ENCODE peak calls at places on chromosomes 3 and 15, in four cellular contexts. B, Y, S and L are unnamed samples.

GRCh38 chr15:84911879-84912660 is 27.6 kb downstream of the SLC28A1 start:
- DNase-seq in B (no peak), Y (no peak), S (no peak), L (peak; percentile 88)

GRCh38 chr3:104582092-104582491 is 784.6 kb upstream of the ALCAM start:
- DNase-seq in S (no peak), B (no peak), Y (no peak), L (no peak)

GRCh38 chr3:69090021-69090420 is 5.3 kb downstream of the ARL6IP5 start:
- DNase-seq in B (no peak), Y (no peak), S (no peak), L (peak; percentile 48)

GRCh38 chr3:72797773-72798543 is 50.3 kb downstream of the SHQ1 start:
- DNase-seq in Y (no peak), S (no peak), B (no peak), L (peak; percentile 65)

GRCh38 chr15:74438696-74439316 is 5.0 kb upstream of the SEMA7A start:
- DNase-seq in B (peak; percentile 80), S (peak; percentile 80), Y (peak; percentile 62), L (peak; percentile 82)

GRCh38 chr15:78033864-78034263 is 43.6 kb downstream of the TBC1D2B start:
- DNase-seq in Y (no peak), S (no peak), B (no peak), L (no peak)

GRCh38 chr3:39234705-39235104 is 42.3 kb upstream of the XIRP1 start:
- DNase-seq in S (no peak), B (no peak), Y (no peak), L (no peak)

GRCh38 chr3:188788621-188789081 is 383.1 kb upstream of the TPRG1 start:
- DNase-seq in Y (no peak), S (no peak), B (no peak), L (peak; percentile 19)

GRCh38 chr15:68380456-68380855 is 51.5 kb downstream of the ITGA11 start:
- DNase-seq in B (peak; percentile 32), S (peak; percentile 14), Y (no peak), L (no peak)
- H2BK12ac ChIP-seq in B (no peak overlapping the region), S (no peak overlapping the region), Y (no peak overlapping the region), L (no peak overlapping the region)

GRCh38 chr15:95160316-95160715 is 929.0 kb downstream of the MCTP2 start:
- DNase-seq in Y (no peak), B (no peak), S (no peak), L (no peak)
- H2BK120ac ChIP-seq in Y (no peak overlapping the region), B (no peak overlapping the region), S (no peak overlapping the region), L (no peak overlapping the region)

GRCh38 chr15:29106116-29106515 is 163.5 kb downstream of the NSMCE3 start:
- DNase-seq in Y (no peak), B (no peak), S (no peak), L (no peak)

GRCh38 chr15:29107971-29108645 is 161.5 kb downstream of the NSMCE3 start:
- DNase-seq in Y (no peak), B (no peak), S (no peak), L (no peak)

GRCh38 chr15:29107291-29107890 is 162.2 kb downstream of the NSMCE3 start:
- DNase-seq in Y (no peak), B (no peak), S (no peak), L (no peak)

GRCh38 chr15:29105151-29105785 is 164.4 kb downstream of the NSMCE3 start:
- DNase-seq in S (no peak), Y (no peak), B (no peak), L (no peak)

DNA sequence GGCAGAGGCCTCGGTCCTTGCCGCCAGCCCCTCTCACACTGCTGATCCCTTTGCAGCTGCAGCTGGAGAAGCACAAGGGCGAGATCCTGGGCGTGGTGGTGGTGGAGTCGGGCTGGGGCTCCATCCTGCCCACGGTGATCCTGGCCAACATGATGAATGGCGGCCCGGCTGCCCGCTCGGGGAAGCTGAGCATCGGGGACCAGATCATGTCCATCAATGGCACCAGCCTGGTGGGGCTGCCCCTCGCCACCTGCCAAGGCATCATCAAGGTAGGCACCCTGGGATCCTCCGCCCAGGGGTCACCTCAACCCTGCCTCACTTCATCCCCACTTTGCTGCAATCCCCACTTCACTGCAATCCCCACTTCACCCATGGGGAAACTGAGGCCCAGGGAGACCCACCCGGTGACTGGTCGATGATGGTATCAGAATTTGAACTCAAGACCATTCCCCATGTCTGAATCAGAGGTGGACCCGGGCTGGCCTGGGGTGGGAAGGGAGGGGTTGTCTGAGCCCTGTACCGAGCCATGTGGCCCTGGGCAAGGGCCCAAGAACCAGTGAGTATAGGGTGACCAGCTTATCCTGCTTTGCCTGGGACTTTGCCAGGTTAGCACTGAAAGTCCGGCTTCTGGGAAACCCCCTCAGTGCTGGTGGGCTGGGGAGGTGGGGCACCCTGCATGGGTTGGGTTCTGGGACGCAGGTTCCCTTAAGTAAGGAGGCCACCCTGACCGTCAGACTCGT is 162.9 kb downstream of the NSMCE3 start:
- DNase-seq in S (no peak), Y (no peak), B (no peak), L (no peak)
- H3K18ac ChIP-seq in S (no peak overlapping the region), Y (peak overlapping the region; percentile 72), B (no peak overlapping the region), L (no peak overlapping the region)

DNA sequence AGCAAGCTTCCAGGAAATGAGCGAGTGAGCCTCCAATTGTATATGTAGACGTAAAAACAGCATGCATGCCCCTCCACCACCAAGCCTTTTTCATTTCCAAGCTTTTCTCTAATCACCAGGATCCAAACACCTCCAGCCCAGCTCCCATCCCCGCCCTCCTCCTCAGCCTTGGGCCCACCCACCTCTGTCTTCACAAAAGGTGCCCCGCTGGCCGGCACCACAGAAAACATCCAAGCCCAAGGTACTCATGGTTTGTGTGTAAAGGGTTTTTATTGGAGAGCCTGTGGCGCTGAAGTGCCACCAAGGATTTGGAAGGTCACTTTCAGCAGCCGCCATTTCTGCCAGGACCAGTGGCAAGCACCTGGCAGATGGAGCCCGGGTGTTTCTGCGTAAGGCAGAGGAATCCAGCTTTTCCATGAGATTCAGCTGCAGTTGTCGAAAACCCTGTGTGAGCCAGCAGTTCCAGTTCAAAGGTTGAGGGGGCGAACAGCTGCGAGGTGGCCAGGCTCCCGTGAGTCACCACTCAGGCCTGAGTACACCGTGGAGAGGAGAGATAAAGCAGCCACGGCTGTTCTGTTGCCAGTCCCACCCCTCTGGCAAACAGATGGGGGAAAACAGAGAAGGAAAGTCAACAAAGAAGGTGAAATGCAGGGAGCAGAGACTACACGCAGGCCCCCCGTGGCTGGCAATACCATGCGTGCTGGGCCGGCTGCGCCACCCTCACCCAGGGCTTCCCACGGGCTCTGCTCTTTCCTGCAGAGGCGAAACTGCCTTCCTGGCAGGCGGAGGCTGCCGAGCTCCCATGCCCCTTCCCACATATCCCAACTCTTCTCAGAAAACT is 38.2 kb downstream of the FAM174B start:
- DNase-seq in B (no peak), Y (no peak), S (no peak), L (peak; percentile 71)
- H2BK12ac ChIP-seq in B (no peak overlapping the region), Y (no peak overlapping the region), S (no peak overlapping the region), L (peak overlapping the region; percentile 26)

GRCh38 chr3:171023566-171023965 is 3.0 kb downstream of the SLC2A2 start:
- DNase-seq in B (no peak), S (no peak), Y (no peak), L (no peak)

GRCh38 chr3:171028779-171029232 is 2.3 kb upstream of the SLC2A2 start:
- DNase-seq in Y (no peak), B (no peak), S (no peak), L (peak; percentile 51)

GRCh38 chr3:171021377-171021776 is 5.1 kb downstream of the SLC2A2 start:
- DNase-seq in S (no peak), Y (no peak), B (no peak), L (no peak)

GRCh38 chr3:171028025-171028778 is 1.7 kb upstream of the SLC2A2 start:
- DNase-seq in Y (peak; percentile 15), B (peak; percentile 77), S (peak; percentile 81), L (peak; percentile 76)

DNA sequence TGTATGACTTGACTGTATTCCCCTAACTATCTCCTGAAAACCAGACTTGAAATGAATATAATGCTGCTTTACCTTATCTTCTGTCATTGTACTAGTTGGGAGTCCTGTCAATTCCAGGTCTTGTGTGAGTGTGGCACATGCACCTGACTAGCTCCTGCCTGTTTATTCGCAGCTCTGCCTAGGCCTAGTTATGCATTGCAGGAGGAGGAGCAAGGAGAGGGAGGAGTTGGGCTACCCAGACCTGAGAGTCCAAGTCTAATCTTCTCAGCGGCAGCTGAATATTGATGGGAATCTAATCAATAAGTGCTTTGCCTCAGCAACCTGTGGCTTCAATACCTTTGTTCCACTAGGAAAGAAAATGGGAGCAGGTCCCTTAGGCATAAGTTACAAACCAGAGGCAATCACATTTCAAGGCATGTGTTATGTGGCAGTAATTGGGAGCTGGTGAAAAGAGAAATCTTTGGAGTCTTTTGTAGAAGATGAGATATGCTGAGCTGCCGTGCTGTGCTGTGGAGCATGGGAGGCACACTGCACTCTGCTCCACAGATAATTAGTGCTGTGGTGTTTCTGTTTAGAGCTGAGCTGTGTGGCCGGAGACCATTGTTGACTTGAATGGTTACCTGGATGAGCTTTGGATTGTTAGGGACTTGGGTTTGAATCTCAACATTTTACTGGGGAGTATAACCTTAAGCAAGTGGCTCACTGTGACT is at the start of gene SLC2A2:
- DNase-seq in S (no peak), B (no peak), Y (no peak), L (no peak)
- H2BK120ac ChIP-seq in S (no peak within 1 kb of the TSS), B (no peak within 1 kb of the TSS), Y (no peak within 1 kb of the TSS), L (no peak within 1 kb of the TSS)

GRCh38 chr3:113277414-113277813 is 66.1 kb downstream of the BOC start:
- DNase-seq in B (no peak), Y (no peak), S (no peak), L (no peak)

GRCh38 chr3:113274959-113275556 is 63.7 kb downstream of the BOC start:
- DNase-seq in Y (no peak), S (peak; percentile 11), B (no peak), L (no peak)

GRCh38 chr3:113276581-113277080 is 65.3 kb downstream of the BOC start:
- DNase-seq in S (no peak), Y (no peak), B (no peak), L (no peak)

GRCh38 chr3:113274425-113274824 is 63.1 kb downstream of the BOC start:
- DNase-seq in Y (no peak), B (no peak), S (peak; percentile 15), L (no peak)

GRCh38 chr3:113275876-113276580 is 64.7 kb downstream of the BOC start:
- DNase-seq in B (no peak), S (peak; percentile 52), Y (peak; percentile 90), L (peak; percentile 25)
- H3K18ac ChIP-seq in B (peak overlapping the region; percentile 42), S (no peak overlapping the region), Y (peak overlapping the region; percentile 8), L (no peak overlapping the region)